ENCODE peak calls at places on chromosomes 1 and 21, in five cellular contexts. L, H, E, D and N are unnamed samples.

GRCh38 chr1:78726686-78727085 is 77.1 kb downstream of the IFI44 start:
- DNase-seq in H (no peak), D (no peak), L (no peak), E (no peak), N (no peak)

GRCh38 chr1:23544444-23545389 is 13.7 kb upstream of the E2F2 start:
- DNase-seq in E (peak), H (no peak), L (peak), D (peak), N (peak)

GRCh38 chr1:218353656-218354055 is 8.5 kb downstream of the TGFB2 start:
- DNase-seq in L (no peak), D (no peak), E (no peak), H (no peak), N (no peak)

GRCh38 chr1:225754940-225755635 is 22.5 kb upstream of the SRP9 start:
- DNase-seq in L (peak), H (peak), E (no peak), D (no peak), N (no peak)

GRCh38 chr21:31184462-31184861 is 146.2 kb upstream of the KRTAP19-8 start:
- DNase-seq in H (no peak), E (no peak), L (no peak), D (no peak), N (no peak)

GRCh38 chr1:92599184-92599583 is 112.5 kb upstream of the GFI1 start:
- DNase-seq in E (peak), D (no peak), H (peak), L (no peak), N (no peak)

GRCh38 chr1:235601087-235601486 is 48.5 kb downstream of the GNG4 start:
- DNase-seq in E (peak), D (peak), L (peak), H (no peak), N (peak)

GRCh38 chr1:209884249-209884648 is 53.8 kb upstream of the SYT14 start:
- DNase-seq in H (no peak), E (no peak), L (no peak), D (no peak), N (no peak)

GRCh38 chr1:158285756-158286241 is 3.9 kb upstream of the CD1C start:
- DNase-seq in H (no peak), L (no peak), E (peak), D (no peak), N (no peak)

GRCh38 chr1:209685835-209686234 is 10.6 kb downstream of the G0S2 start:
- DNase-seq in H (no peak), D (no peak), E (no peak), L (no peak), N (no peak)

GRCh38 chr1:207817778-207818751 is 66.2 kb downstream of the CD46 start:
- DNase-seq in H (no peak), L (no peak), D (no peak), E (no peak), N (no peak)

GRCh38 chr1:200558866-200559459 is 61.6 kb downstream of the KIF14 start:
- DNase-seq in H (peak), L (peak), D (peak), E (peak), N (no peak)

GRCh38 chr1:56509713-56510641 is 69.4 kb downstream of the PLPP3 start:
- DNase-seq in E (no peak), D (no peak), L (peak), H (no peak), N (peak)

GRCh38 chr1:153342178-153342577 is 6.5 kb downstream of the PGLYRP4 start:
- DNase-seq in L (no peak), H (no peak), E (no peak), D (no peak), N (no peak)

GRCh38 chr1:210288106-210288505 is 40.6 kb upstream of the HHAT start:
- DNase-seq in L (no peak), H (no peak), E (no peak), D (no peak), N (no peak)

GRCh38 chr21:38380391-38381137 is 117.7 kb downstream of the ERG start:
- DNase-seq in H (no peak), E (no peak), L (no peak), D (no peak), N (no peak)

GRCh38 chr1:90963651-90964050 is 58.2 kb downstream of the ZNF644 start:
- DNase-seq in E (no peak), H (no peak), L (no peak), D (no peak), N (no peak)

GRCh38 chr1:9685833-9686232 is 34.3 kb downstream of the PIK3CD start:
- DNase-seq in H (no peak), E (no peak), D (no peak), L (no peak), N (no peak)

GRCh38 chr1:232837085-232837484 is 31.9 kb downstream of the MAP10 start:
- DNase-seq in H (no peak), E (no peak), D (no peak), L (no peak), N (no peak)

GRCh38 chr21:15809818-15810217 is 80.0 kb downstream of the USP25 start:
- DNase-seq in L (no peak), H (no peak), D (no peak), E (no peak), N (no peak)

GRCh38 chr1:110083453-110084225 is 13.2 kb upstream of the ALX3 start:
- DNase-seq in L (no peak), D (no peak), E (no peak), H (no peak), N (no peak)

GRCh38 chr1:42973304-42973703 is 14.6 kb upstream of the SLC2A1 start:
- DNase-seq in E (no peak), H (no peak), L (no peak), D (no peak), N (no peak)

GRCh38 chr1:25245809-25246599 is 1.2 kb downstream of the RSRP1 start:
- DNase-seq in D (no peak), L (peak), H (no peak), E (peak), N (no peak)

GRCh38 chr1:145995148-145995851 is 1.1 kb downstream of the TXNIP start:
- DNase-seq in E (no peak), H (no peak), L (no peak), D (no peak), N (no peak)

GRCh38 chr1:15915991-15916390 is 59.9 kb downstream of the ZBTB17 start:
- DNase-seq in L (no peak), E (no peak), H (no peak), D (no peak), N (no peak)

GRCh38 chr21:36647279-36648093 is 51.4 kb upstream of the SIM2 start:
- DNase-seq in H (no peak), E (no peak), D (peak), L (no peak), N (no peak)

GRCh38 chr1:222896630-222897526 is 82.0 kb downstream of the DISP1 start:
- DNase-seq in E (no peak), L (no peak), H (no peak), D (no peak), N (no peak)

GRCh38 chr1:194534784-194535183 is 1348.4 kb upstream of the B3GALT2 start:
- DNase-seq in L (no peak), E (no peak), D (no peak), H (no peak), N (no peak)

GRCh38 chr1:42756956-42757891 is 9.6 kb downstream of the P3H1 start:
- DNase-seq in E (peak), D (no peak), H (no peak), L (peak), N (peak)

GRCh38 chr1:11653101-11653601 is 1.1 kb downstream of the FBXO2 start:
- DNase-seq in D (no peak), E (no peak), L (no peak), H (no peak), N (no peak)

GRCh38 chr1:41340655-41341364 is 20.4 kb upstream of the FOXO6 start:
- DNase-seq in E (no peak), H (no peak), D (no peak), L (no peak), N (no peak)

GRCh38 chr1:68121536-68121935 is 71.1 kb upstream of the DIRAS3 start:
- DNase-seq in E (no peak), H (no peak), D (no peak), L (no peak), N (no peak)

GRCh38 chr1:17118268-17118667 is 983 bp downstream of the PADI2 start:
- DNase-seq in D (no peak), E (no peak), L (no peak), H (no peak), N (no peak)

GRCh38 chr21:39037807-39038405 is 145.3 kb downstream of the PSMG1 start:
- DNase-seq in E (no peak), L (peak), D (no peak), H (no peak), N (no peak)

GRCh38 chr21:28822882-28823335 is 169.8 kb downstream of the LTN1 start:
- DNase-seq in H (peak), E (no peak), D (no peak), L (no peak), N (no peak)

GRCh38 chr1:173355281-173356031 is 121.7 kb upstream of the PRDX6 start:
- DNase-seq in D (no peak), H (no peak), E (no peak), L (no peak), N (no peak)

GRCh38 chr1:5994713-5995621 is 2.7 kb upstream of the NPHP4 start:
- DNase-seq in D (no peak), L (no peak), H (no peak), E (no peak), N (peak)
- TF ChIP-seq CTCF in D (no peak), L (no peak), H (no peak), E (no peak), N (peak)

GRCh38 chr1:95793893-95794292 is 559.9 kb downstream of the RWDD3 start:
- DNase-seq in L (peak), E (no peak), D (no peak), H (no peak), N (peak)
- TF ChIP-seq CTCF in L (peak), E (no peak), D (no peak), H (no peak), N (no peak)

DNA sequence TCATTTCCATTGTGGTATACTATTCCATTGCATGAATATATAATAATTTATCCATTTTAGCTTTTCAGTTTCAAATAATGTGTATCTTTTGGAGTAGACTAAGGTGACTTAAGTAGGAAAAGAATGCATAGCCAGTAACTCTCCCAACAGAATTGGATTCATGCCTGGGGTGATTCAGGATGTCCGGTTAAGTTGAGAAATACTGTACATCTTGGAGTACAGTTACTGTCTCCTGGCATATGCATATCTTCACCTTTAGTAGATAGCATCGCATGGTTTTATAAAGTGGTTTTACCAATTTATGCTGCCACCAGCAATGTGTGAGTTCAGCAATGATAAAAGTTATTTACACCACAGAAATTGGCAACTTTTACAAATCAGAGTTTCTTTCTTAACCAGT is 18.6 kb upstream of the SLC6A9 start:
- DNase-seq in L (no peak), D (no peak), H (peak), E (no peak), N (no peak)
- TF ChIP-seq CTCF in L (no peak), D (no peak), H (no peak), E (no peak), N (no peak)

DNA sequence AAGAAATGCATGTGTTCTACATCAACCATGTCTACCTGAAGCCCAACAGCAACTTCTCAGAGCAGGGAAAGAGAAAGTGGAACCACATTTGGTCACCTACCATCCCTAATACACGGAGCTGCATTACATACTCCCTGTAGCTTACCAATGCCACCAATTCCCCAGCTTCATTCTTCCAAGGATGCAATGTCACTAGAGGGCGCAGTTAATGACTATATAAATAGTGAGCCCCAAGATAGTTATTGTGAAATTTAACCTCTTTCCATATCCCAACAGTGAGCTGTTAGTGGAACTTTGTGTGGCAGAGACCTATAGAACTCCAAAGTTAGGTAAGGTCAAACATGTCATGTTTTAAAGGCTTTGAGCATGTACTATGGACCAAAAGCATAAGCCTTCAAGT is 618.3 kb downstream of the SMYD3 start:
- DNase-seq in E (peak), D (peak), H (no peak), L (no peak), N (no peak)
- TF ChIP-seq CTCF in E (peak), D (peak), H (peak), L (no peak), N (peak)

GRCh38 chr21:25350056-25350455 is 257.2 kb downstream of the MRPL39 start:
- DNase-seq in L (peak), E (no peak), D (peak), H (no peak), N (peak)
- TF ChIP-seq CTCF in L (peak), E (peak), D (peak), H (peak), N (peak)

DNA sequence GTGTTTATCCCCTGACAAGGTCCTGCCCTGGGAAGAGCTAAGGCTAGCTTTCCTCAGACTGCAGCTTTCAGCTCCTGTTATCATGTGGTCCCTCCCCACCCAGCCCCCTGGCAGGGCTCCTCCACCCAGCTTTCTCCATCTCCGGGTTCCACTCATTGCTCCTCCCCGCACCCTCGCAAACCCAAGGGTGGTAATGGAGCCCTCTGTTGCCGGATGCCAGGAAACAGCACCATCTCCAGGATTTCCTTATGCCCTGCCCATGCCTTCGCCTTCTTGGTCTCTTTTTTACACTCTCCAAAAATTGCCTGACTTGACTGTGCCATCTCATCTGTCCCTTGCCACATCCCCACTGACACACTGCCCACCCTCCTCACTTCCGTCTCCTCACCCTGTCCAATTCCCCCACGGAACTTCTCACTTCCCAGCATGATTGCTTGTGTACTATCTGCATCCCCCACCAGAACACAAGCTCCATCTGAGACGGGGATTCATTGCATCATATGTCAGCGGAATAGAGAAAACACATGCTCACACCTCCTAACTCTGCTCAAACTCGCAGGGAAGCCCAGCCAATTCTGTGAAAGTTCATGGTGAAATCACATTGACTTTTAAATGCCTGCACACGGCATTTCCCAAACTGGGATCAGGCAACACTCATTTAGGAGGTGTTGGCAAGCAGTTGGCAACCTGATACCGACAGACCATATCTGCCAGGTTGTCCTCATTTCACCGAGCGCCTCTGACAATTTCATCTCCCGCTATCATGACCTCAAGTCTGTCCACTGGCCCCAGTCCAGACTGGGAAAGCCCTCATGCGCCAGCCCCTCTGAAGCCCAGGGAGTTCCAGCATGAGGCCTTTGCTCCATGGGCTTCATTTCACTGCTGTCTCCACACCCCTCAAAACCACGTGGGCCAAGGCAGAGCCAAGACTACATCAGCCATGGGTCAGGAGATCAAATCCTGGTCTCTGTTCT is 201.1 kb downstream of the MATN1 start:
- DNase-seq in D (no peak), H (peak), E (no peak), L (no peak), N (no peak)
- TF ChIP-seq CTCF in D (no peak), H (no peak), E (no peak), L (no peak), N (no peak)

DNA sequence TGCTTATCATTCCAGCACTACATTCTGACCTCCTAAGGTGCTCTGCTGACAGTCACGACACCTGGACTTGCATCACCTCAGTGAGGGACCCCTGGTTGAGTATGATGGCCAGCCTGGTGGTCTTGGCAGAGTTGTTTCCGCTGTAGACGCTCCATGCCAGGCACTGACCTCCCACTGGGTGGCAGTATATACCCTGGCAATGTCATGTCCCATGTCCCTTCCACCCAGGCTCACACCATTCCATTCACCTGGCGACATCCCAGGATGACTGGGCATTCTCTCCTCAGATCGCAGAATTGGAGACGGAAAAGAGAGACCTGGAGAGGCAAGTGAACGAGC is 5.0 kb downstream of the DNALI1 start:
- DNase-seq in L (peak), D (peak), E (peak), H (no peak), N (peak)
- TF ChIP-seq CTCF in L (peak), D (peak), E (peak), H (peak), N (peak)